ENCODE peak calls at places on chromosomes 3 and 15, in nine cellular contexts. Y is AML-193; D is activated T-cell treated with anti-CD3 and anti-CD28 coated beads, Interleukin-2, amount 50 U/mL, for 72 hours; U is stimulated activated CD8-positive, alpha-beta memory T cell treated with anti-CD3 and anti-CD28 coated beads, Interleukin-15, amount 100 ng/mL, for 24 hours; H is fibroblast of lung; T is NCI-H510A; O is hypothalamus; W is stimulated activated CD4-positive, alpha-beta T cell treated with anti-CD3 and anti-CD28 coated beads, Interleukin-2, amount 100 ng/mL, for 4 hours; I is memory B cell. B is an unnamed sample.

GRCh38 chr3:13559751-13560540 is 11.0 kb downstream of the FBLN2 start:
- DNase-seq in Y (no peak), D (no peak), U (no peak), H (peak), T (no peak), O (no peak), W (no peak), I (no peak), B (no peak)

GRCh38 chr3:180117381-180118163 is 80.8 kb upstream of the PEX5L start:
- DNase-seq in Y (no peak), D (no peak), U (no peak), H (peak), T (no peak), O (no peak), W (no peak), I (no peak), B (no peak)

GRCh38 chr15:28023933-28024888 is 74.9 kb downstream of the OCA2 start:
- DNase-seq in Y (no peak), D (no peak), U (no peak), H (no peak), T (no peak), O (no peak), W (no peak), I (no peak), B (no peak)

GRCh38 chr3:41907330-41908073 is 54.4 kb downstream of the ULK4 start:
- DNase-seq in Y (no peak), D (no peak), U (no peak), H (peak), T (no peak), O (no peak), W (no peak), I (no peak), B (no peak)

GRCh38 chr3:185401319-185401955 is 38.5 kb downstream of the MAP3K13 start:
- DNase-seq in Y (no peak), D (no peak), U (no peak), H (peak), T (no peak), O (no peak), W (no peak), I (no peak), B (no peak)

GRCh38 chr3:114093596-114093995 is 37.1 kb downstream of the QTRT2 start:
- DNase-seq in Y (peak), D (no peak), U (no peak), H (peak), T (no peak), O (no peak), W (no peak), I (no peak), B (no peak)

GRCh38 chr3:74054566-74054965 is 429.8 kb upstream of the PDZRN3 start:
- DNase-seq in Y (no peak), D (no peak), U (no peak), H (no peak), T (no peak), O (no peak), W (no peak), I (no peak), B (no peak)

GRCh38 chr15:25874379-25874778 is 11.3 kb upstream of the ATP10A start:
- DNase-seq in Y (no peak), D (no peak), U (no peak), H (no peak), T (no peak), O (no peak), W (no peak), I (no peak), B (no peak)

GRCh38 chr3:57100046-57100695 is 39.7 kb downstream of the SPATA12 start:
- DNase-seq in Y (peak), D (peak), U (peak), H (peak), T (peak), O (peak), W (peak), I (peak), B (peak)

GRCh38 chr15:40010681-40011080 is 28.3 kb downstream of the SRP14 start:
- DNase-seq in Y (no peak), D (no peak), U (no peak), H (peak), T (no peak), O (no peak), W (no peak), I (no peak), B (no peak)

GRCh38 chr3:72438072-72438471 is 410.2 kb downstream of the SHQ1 start:
- DNase-seq in Y (no peak), D (no peak), U (no peak), H (no peak), T (no peak), O (no peak), W (no peak), I (no peak), B (no peak)

GRCh38 chr3:112973325-112974177 is 1.4 kb downstream of the CD200R1 start:
- DNase-seq in Y (peak), D (peak), U (no peak), H (no peak), T (no peak), O (no peak), W (peak), I (no peak), B (no peak)

GRCh38 chr3:126900859-126901540 is 81.9 kb upstream of the PLXNA1 start:
- DNase-seq in Y (no peak), D (no peak), U (no peak), H (peak), T (no peak), O (no peak), W (no peak), I (no peak), B (no peak)

GRCh38 chr3:150830094-150830681 is 67.2 kb upstream of the SIAH2 start:
- DNase-seq in Y (no peak), D (peak), U (no peak), H (no peak), T (no peak), O (no peak), W (no peak), I (no peak), B (no peak)

GRCh38 chr3:29430558-29430971 is 149.7 kb downstream of the RBMS3 start:
- DNase-seq in Y (no peak), D (no peak), U (no peak), H (peak), T (no peak), O (no peak), W (no peak), I (no peak), B (no peak)

GRCh38 chr3:49912787-49913375 is 9.2 kb upstream of the MST1R start:
- DNase-seq in Y (no peak), D (no peak), U (no peak), H (no peak), T (no peak), O (no peak), W (no peak), I (no peak), B (peak)

GRCh38 chr3:113890256-113890900 is 51.8 kb downstream of the GRAMD1C start:
- DNase-seq in Y (no peak), D (no peak), U (no peak), H (no peak), T (no peak), O (no peak), W (no peak), I (no peak), B (no peak)

GRCh38 chr3:120160050-120160449 is 65.8 kb upstream of the GSK3B start:
- DNase-seq in Y (peak), D (peak), U (no peak), H (peak), T (no peak), O (no peak), W (no peak), I (no peak), B (no peak)

GRCh38 chr3:51538115-51538458 is 432 bp upstream of the RAD54L2 start:
- DNase-seq in Y (no peak), D (no peak), U (no peak), H (peak), T (peak), O (no peak), W (no peak), I (peak), B (peak)

GRCh38 chr3:94413721-94414106 is 350.9 kb downstream of the NSUN3 start:
- DNase-seq in Y (no peak), D (no peak), U (no peak), H (peak), T (no peak), O (no peak), W (no peak), I (no peak), B (no peak)

GRCh38 chr3:123660900-123661299 is 76.0 kb upstream of the HACD2 start:
- DNase-seq in Y (no peak), D (no peak), U (no peak), H (peak), T (no peak), O (peak), W (no peak), I (no peak), B (no peak)

GRCh38 chr3:94304953-94305352 is 242.1 kb downstream of the NSUN3 start:
- DNase-seq in Y (no peak), D (no peak), U (no peak), H (no peak), T (no peak), O (no peak), W (no peak), I (no peak), B (no peak)

GRCh38 chr3:57252404-57252803 is 24.9 kb downstream of the APPL1 start:
- DNase-seq in Y (no peak), D (no peak), U (no peak), H (no peak), T (no peak), O (no peak), W (no peak), I (no peak), B (no peak)

GRCh38 chr15:40487816-40488682 is 17.3 kb downstream of the CHST14 start:
- DNase-seq in Y (peak), D (no peak), U (no peak), H (no peak), T (no peak), O (no peak), W (no peak), I (no peak), B (no peak)

GRCh38 chr3:81363816-81364215 is 397.6 kb downstream of the GBE1 start:
- DNase-seq in Y (no peak), D (no peak), U (no peak), H (no peak), T (no peak), O (no peak), W (no peak), I (no peak), B (no peak)